ENCODE peak calls at places on chromosomes 7 and 10, in eight cellular contexts. A is colonic mucosa, V is BJ, H is IMR-90, O is right lobe of liver, W is adrenal gland, G is heart right ventricle, D is mammary epithelial cell. Q is an unnamed sample. For H3K36me3, the result is how much of the 10 kb centered on the place peaks cover.

GRCh38 chr10:101266396-101267298 is 37.4 kb upstream of the LBX1 start:
- DNase-seq in H (no peak), O (no peak), D (no peak), W (no peak), A (no peak), G (no peak), V (no peak), Q (no peak)

GRCh38 chr10:92627845-92628480 is 35.0 kb downstream of the KIF11 start:
- DNase-seq in H (no peak), V (no peak), D (no peak), W (no peak), O (no peak), G (no peak), A (no peak), Q (no peak)

GRCh38 chr10:63720072-63720537 is 198.9 kb downstream of the REEP3 start:
- DNase-seq in D (peak), V (no peak), H (peak), O (no peak), W (no peak), A (peak), G (no peak), Q (no peak)

GRCh38 chr7:80135306-80136104 is 874 bp downstream of the GNAI1 start:
- DNase-seq in V (no peak), W (peak), O (no peak), G (no peak), H (peak), A (peak), D (peak), Q (no peak)

GRCh38 chr10:131150126-131150525 is 161.4 kb downstream of the TCERG1L start:
- DNase-seq in D (no peak), G (no peak), W (no peak), H (no peak), A (no peak), V (no peak), O (no peak), Q (no peak)

GRCh38 chr10:31650010-31650409 is 278.6 kb downstream of the ARHGAP12 start:
- DNase-seq in A (peak), W (peak), O (peak), V (peak), H (peak), D (no peak), G (peak), Q (peak)

GRCh38 chr10:4234661-4235060 is 449.7 kb upstream of the KLF6 start:
- DNase-seq in G (no peak), W (no peak), H (peak), A (no peak), D (no peak), O (no peak), V (no peak), Q (no peak)

GRCh38 chr10:69088801-69089501 is 1.0 kb downstream of the SRGN start:
- DNase-seq in D (no peak), H (peak), A (no peak), G (no peak), V (no peak), O (no peak), W (no peak), Q (no peak)

GRCh38 chr7:6221340-6222319 is 50.8 kb downstream of the CYTH3 start:
- DNase-seq in O (no peak), D (no peak), V (no peak), A (no peak), G (no peak), H (peak), W (no peak), Q (no peak)

GRCh38 chr7:21054427-21055133 is 267.9 kb upstream of the SP8 start:
- DNase-seq in V (no peak), O (no peak), W (no peak), D (peak), H (no peak), A (no peak), G (no peak), Q (no peak)

GRCh38 chr7:127514499-127514898 is 70.9 kb downstream of the GCC1 start:
- DNase-seq in H (peak), A (no peak), G (no peak), W (no peak), V (no peak), O (no peak), D (peak), Q (no peak)

GRCh38 chr10:126630225-126630624 is 40.3 kb downstream of the C10orf90 start:
- DNase-seq in V (no peak), G (no peak), W (no peak), H (no peak), A (no peak), D (no peak), O (no peak), Q (no peak)

GRCh38 chr7:38548605-38549004 is 82.6 kb downstream of the AMPH start:
- DNase-seq in O (no peak), W (no peak), G (no peak), H (no peak), V (no peak), A (peak), D (no peak), Q (no peak)

GRCh38 chr10:116259638-116260037 is 13.4 kb downstream of the GFRA1 start:
- DNase-seq in A (no peak), D (no peak), W (no peak), O (no peak), H (no peak), G (no peak), V (no peak), Q (no peak)

GRCh38 chr10:75672842-75673241 is 241.4 kb downstream of the LRMDA start:
- DNase-seq in V (no peak), G (no peak), H (peak), A (no peak), W (no peak), O (no peak), D (no peak), Q (no peak)

GRCh38 chr10:77027576-77027975 is 610.0 kb downstream of the KCNMA1 start:
- DNase-seq in O (no peak), A (no peak), H (no peak), W (no peak), D (no peak), V (no peak), G (no peak), Q (no peak)

GRCh38 chr7:80900583-80901576 is 18.0 kb downstream of the SEMA3C start:
- DNase-seq in V (no peak), W (no peak), A (peak), G (no peak), D (peak), O (no peak), H (peak), Q (no peak)

GRCh38 chr7:25496394-25497103 is 268.3 kb upstream of the NPVF start:
- DNase-seq in H (no peak), W (no peak), V (no peak), G (no peak), O (no peak), D (no peak), A (no peak), Q (no peak)

GRCh38 chr7:2920956-2921708 is 77.0 kb upstream of the GNA12 start:
- DNase-seq in A (no peak), O (no peak), G (no peak), V (no peak), D (peak), H (no peak), W (no peak), Q (no peak)

GRCh38 chr7:121633186-121633585 is 237.1 kb upstream of the FAM3C start:
- DNase-seq in H (no peak), O (no peak), G (no peak), W (no peak), V (no peak), D (no peak), A (no peak), Q (no peak)

DNA sequence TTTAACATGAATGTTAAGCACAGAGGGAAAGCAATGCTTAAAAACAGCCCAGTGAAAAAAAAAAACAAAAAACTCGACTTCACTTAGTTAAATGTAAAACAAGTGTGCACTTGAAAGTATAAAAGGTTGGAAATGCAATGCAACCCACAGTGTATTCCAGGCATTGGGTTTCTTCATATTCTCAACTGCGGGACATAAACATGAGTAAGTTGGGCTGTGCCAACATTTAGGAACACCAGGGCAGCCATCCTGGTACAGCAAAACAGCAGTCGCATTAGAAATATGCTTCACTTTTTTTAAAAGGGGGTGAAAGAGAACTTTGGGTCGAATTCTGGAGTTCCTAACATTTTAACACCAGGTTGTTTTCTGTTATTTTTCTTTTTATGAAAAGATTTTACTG is 937 bp downstream of the STEAP1 start:
- DNase-seq in H (no peak), V (no peak), D (no peak), W (no peak), O (no peak), A (no peak), G (no peak), Q (no peak)
- H3K4me3 ChIP-seq in H (no peak), V (no peak), D (peak), W (no peak), O (peak), A (no peak), G (no peak), Q (no peak)

DNA sequence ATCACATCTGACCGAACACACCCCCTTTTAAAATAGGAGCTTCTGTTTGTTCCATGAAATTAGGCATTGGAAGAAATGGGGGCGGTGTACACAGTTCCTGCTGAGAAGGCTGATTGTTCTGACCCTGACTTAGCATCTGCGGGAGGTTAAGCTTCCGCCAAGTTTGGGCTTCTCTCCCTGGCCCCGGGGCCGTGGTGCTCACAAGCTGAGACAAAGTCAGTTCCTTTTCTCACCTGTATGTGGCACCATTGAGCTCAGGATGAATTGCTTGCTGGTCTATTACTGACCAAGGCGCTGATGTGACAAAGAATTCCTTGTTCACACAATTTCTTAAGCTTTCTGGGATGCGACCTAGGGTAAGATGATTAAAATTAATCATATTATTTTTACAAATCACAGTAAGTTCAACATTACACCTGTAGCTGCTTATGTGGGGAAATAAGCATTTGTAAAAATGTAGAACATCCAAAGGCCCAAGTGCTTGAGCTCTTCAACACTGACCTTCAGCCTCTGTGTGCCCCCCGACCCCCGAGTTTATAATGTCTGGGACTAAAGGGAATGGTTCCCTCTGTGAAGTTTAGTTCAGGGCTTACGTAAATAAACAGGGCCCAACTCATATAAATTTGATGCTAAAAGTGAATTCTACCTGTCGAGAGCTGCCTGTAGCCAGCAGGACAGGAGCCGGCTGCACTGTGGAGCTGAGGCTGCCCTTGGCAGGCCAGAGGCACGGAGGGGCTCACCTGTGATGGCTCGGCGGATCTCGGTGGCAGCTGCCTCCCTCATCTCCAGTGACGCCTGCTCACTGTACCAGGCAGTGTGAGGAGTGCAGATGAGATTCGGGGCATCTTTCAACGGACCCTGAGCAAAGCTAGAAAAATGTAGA is 50.8 kb downstream of the ZRANB1 start:
- DNase-seq in D (peak), V (no peak), H (peak), O (peak), G (peak), A (peak), W (peak), Q (peak)
- H3K36me3 ChIP-seq in D (under half), V (under half), H (half or more), O (under half), G (under half), A (under half), W (under half), Q (under half)

GRCh38 chr7:17205850-17206353 is 92.5 kb upstream of the AHR start:
- DNase-seq in W (no peak), V (no peak), O (no peak), A (no peak), H (no peak), G (no peak), D (no peak), Q (no peak)

GRCh38 chr7:17209101-17209500 is 89.4 kb upstream of the AHR start:
- DNase-seq in W (no peak), G (no peak), H (no peak), O (no peak), A (no peak), V (no peak), D (no peak), Q (no peak)

GRCh38 chr7:17211307-17211836 is 87.1 kb upstream of the AHR start:
- DNase-seq in A (no peak), O (no peak), H (no peak), G (no peak), D (no peak), V (no peak), W (no peak), Q (no peak)

GRCh38 chr7:17207220-17207619 is 91.2 kb upstream of the AHR start:
- DNase-seq in W (no peak), G (no peak), A (peak), O (no peak), V (no peak), H (peak), D (peak), Q (no peak)

GRCh38 chr7:17206354-17206905 is 92.0 kb upstream of the AHR start:
- DNase-seq in D (peak), O (no peak), V (no peak), A (peak), H (no peak), G (no peak), W (no peak), Q (no peak)
- TF ChIP-seq CTCF in D (no peak), O (no peak), V (no peak), A (no peak), H (no peak), G (no peak), W (no peak), Q (no peak)

GRCh38 chr10:124292911-124293640 is 125.6 kb downstream of the OAT start:
- DNase-seq in A (no peak), G (no peak), H (no peak), O (no peak), V (no peak), W (no peak), D (no peak), Q (no peak)
- H3K4me3 ChIP-seq in A (no peak), G (no peak), H (no peak), O (no peak), V (no peak), W (no peak), D (no peak), Q (no peak)

GRCh38 chr7:92116949-92117348 is 17.3 kb downstream of the CYP51A1 start:
- DNase-seq in H (no peak), A (no peak), W (no peak), G (no peak), D (no peak), V (no peak), O (no peak), Q (no peak)
- H3K36me3 ChIP-seq in H (under half), A (under half), W (under half), G (under half), D (half or more), V (under half), O (under half), Q (under half)

GRCh38 chr10:17454181-17454800 is at the start of gene ST8SIA6:
- DNase-seq in H (peak), D (peak), O (peak), G (peak), A (peak), V (no peak), W (peak), Q (no peak)
- TF ChIP-seq CTCF in H (no peak), D (no peak), O (no peak), G (no peak), A (no peak), V (no peak), W (no peak), Q (no peak)

GRCh38 chr7:100753750-100754149 is 20.4 kb downstream of the ZAN start:
- DNase-seq in H (peak), O (no peak), D (no peak), V (no peak), G (no peak), W (no peak), A (no peak), Q (no peak)

DNA sequence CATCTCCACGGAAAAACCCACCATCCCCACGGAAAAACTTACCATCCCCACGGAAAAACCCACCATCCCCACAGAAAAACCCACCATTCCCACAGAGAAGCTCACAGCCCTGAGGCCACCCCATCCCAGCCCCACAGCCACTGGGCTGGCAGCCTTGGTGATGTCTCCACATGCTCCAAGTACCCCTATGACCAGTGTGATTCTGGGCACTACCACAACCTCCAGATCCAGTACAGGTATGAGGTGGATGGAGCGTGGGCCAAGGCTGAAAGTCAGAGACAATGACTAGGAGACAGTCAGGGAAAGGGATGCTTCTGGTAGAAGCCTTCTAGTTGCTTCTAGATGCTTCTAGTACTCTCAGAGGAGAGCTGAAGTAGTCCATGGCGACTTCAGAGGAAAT is 19.6 kb downstream of the ZAN start:
- DNase-seq in V (no peak), W (no peak), O (no peak), D (no peak), A (no peak), G (no peak), H (no peak), Q (no peak)
- H3K4me3 ChIP-seq in V (no peak), W (no peak), O (no peak), D (no peak), A (no peak), G (no peak), H (no peak), Q (no peak)

DNA sequence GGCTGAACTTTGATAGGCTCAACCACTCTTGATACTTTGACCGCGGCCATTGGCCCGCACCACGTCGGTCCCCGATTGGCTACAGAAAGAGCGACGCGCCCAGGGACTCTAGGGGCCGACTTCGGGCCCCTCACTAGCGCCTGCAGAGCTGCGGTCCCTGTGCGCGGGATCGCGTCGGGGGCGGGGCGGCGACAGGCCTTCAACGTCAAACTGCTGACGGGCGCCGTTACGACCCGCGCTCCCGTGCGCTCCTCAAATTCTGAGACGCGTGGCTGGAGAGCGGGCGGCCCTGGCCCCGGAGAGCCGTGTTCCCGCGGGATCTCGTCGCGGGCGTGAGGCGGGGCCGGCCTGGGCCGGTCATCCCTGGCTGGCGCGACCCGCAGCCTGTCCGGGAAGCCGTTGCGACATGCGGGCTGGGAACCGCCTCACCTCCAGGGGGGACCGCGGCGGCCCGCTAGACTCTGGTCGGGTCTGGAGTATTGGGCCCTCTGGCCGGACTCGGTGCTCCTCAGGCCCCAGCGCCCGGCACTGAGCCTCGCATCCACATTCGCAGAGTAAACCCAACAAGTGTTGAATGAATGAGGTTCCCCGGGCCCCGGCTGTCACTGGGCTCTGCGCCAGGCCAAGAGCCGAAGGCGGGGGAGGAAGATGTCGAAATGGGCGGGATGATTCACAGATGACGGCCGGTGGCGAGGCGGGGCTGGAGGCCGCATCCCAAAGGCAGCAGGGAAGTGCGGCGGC is 644 bp upstream of the SLC25A28 start:
- DNase-seq in V (peak), H (peak), W (peak), O (peak), G (peak), A (peak), D (peak), Q (peak)
- H3K36me3 ChIP-seq in V (under half), H (under half), W (under half), O (under half), G (under half), A (under half), D (under half), Q (under half)